ENCODE peak calls at places on chromosomes 12 and 14, in five cellular contexts. O is fibroblast of lung, X is lung, H is body of pancreas, B is left ventricle myocardium inferior. V is an unnamed sample.

GRCh38 chr12:75909714-75910451 is 121.7 kb downstream of the PHLDA1 start:
- DNase-seq in O (no peak), X (no peak), H (peak; percentile 41), B (no peak), V (no peak)

GRCh38 chr14:86055512-86055911 is 525.6 kb downstream of the FLRT2 start:
- DNase-seq in O (peak; percentile 31), X (no peak), H (no peak), B (no peak), V (no peak)

GRCh38 chr14:24828486-24828885 is 194.5 kb upstream of the GZMB start:
- DNase-seq in O (no peak), X (no peak), H (no peak), B (no peak), V (no peak)

GRCh38 chr14:81589381-81590065 is 55.9 kb upstream of the SEL1L start:
- DNase-seq in O (no peak), X (no peak), H (no peak), B (no peak), V (no peak)

GRCh38 chr12:112386726-112387125 is 4.5 kb upstream of the HECTD4 start:
- DNase-seq in O (peak; percentile 86), X (no peak), H (peak; percentile 16), B (no peak), V (no peak)

GRCh38 chr12:2501464-2502181 is 293.1 kb upstream of the FKBP4 start:
- DNase-seq in O (no peak), X (no peak), H (no peak), B (peak; percentile 32), V (peak; percentile 68)

GRCh38 chr14:24332094-24332983 is 2.5 kb downstream of the ADCY4 start:
- DNase-seq in O (peak; percentile 54), X (peak; percentile 80), H (peak; percentile 83), B (peak; percentile 52), V (peak; percentile 75)

GRCh38 chr14:93490001-93490400 is 59.3 kb downstream of the UNC79 start:
- DNase-seq in O (no peak), X (no peak), H (no peak), B (no peak), V (no peak)

GRCh38 chr12:15899282-15899870 is 11.8 kb upstream of the DERA start:
- DNase-seq in O (peak; percentile 31), X (no peak), H (no peak), B (no peak), V (no peak)

GRCh38 chr12:19199322-19199721 is 69.8 kb downstream of the PLEKHA5 start:
- DNase-seq in O (no peak), X (no peak), H (no peak), B (no peak), V (no peak)

GRCh38 chr14:38290601-38291190 is 34.8 kb upstream of the CLEC14A start:
- DNase-seq in O (peak; percentile 95), X (peak; percentile 33), H (peak; percentile 20), B (no peak), V (no peak)

GRCh38 chr12:29516431-29516875 is 19.0 kb upstream of the OVCH1 start:
- DNase-seq in O (peak; percentile 74), X (no peak), H (no peak), B (no peak), V (no peak)

GRCh38 chr14:39138450-39138849 is 24.3 kb downstream of the GEMIN2 start:
- DNase-seq in O (peak; percentile 75), X (no peak), H (no peak), B (no peak), V (no peak)

GRCh38 chr14:84493779-84494178 is 1036.2 kb upstream of the FLRT2 start:
- DNase-seq in O (peak; percentile 3), X (no peak), H (no peak), B (no peak), V (no peak)

GRCh38 chr12:113056631-113057488 is at the start of gene DTX1:
- DNase-seq in O (no peak), X (no peak), H (peak; percentile 33), B (peak; percentile 43), V (no peak)

GRCh38 chr12:53428741-53429140 is 5.1 kb downstream of the AMHR2 start:
- DNase-seq in O (no peak), X (no peak), H (no peak), B (no peak), V (peak; percentile 29)

GRCh38 chr14:81219821-81220487 is 805 bp downstream of the GTF2A1 start:
- DNase-seq in O (no peak), X (peak; percentile 37), H (peak; percentile 38), B (peak; percentile 45), V (peak; percentile 46)

GRCh38 chr12:95653761-95654546 is 102.7 kb upstream of the USP44 start:
- DNase-seq in O (peak; percentile 78), X (no peak), H (peak; percentile 33), B (no peak), V (peak; percentile 49)

GRCh38 chr14:71410578-71411279 is 503.5 kb downstream of the PCNX1 start:
- DNase-seq in O (peak; percentile 24), X (no peak), H (no peak), B (no peak), V (no peak)

GRCh38 chr12:94169495-94169894 is 21.1 kb downstream of the PLXNC1 start:
- DNase-seq in O (no peak), X (no peak), H (no peak), B (no peak), V (no peak)

GRCh38 chr14:90726656-90727055 is 89.6 kb downstream of the TTC7B start:
- DNase-seq in O (peak; percentile 80), X (peak; percentile 59), H (peak; percentile 46), B (no peak), V (peak; percentile 41)

GRCh38 chr12:47312794-47313426 is 233.2 kb upstream of the AMIGO2 start:
- DNase-seq in O (no peak), X (no peak), H (peak; percentile 52), B (no peak), V (no peak)

GRCh38 chr12:55728932-55729591 is at the start of gene CD63:
- DNase-seq in O (peak; percentile 96), X (peak; percentile 90), H (peak; percentile 91), B (peak; percentile 93), V (peak; percentile 94)

GRCh38 chr12:31759621-31760459 is 31.0 kb upstream of the AMN1 start:
- DNase-seq in O (no peak), X (no peak), H (peak; percentile 28), B (no peak), V (no peak)

GRCh38 chr12:25615119-25615518 is 62.0 kb upstream of the LMNTD1 start:
- DNase-seq in O (peak; percentile 94), X (no peak), H (no peak), B (no peak), V (peak; percentile 46)

GRCh38 chr12:19236656-19237055 is 107.1 kb downstream of the PLEKHA5 start:
- DNase-seq in O (peak; percentile 57), X (no peak), H (no peak), B (no peak), V (no peak)

GRCh38 chr14:101706509-101707284 is 54.8 kb upstream of the PPP2R5C start:
- DNase-seq in O (no peak), X (no peak), H (no peak), B (no peak), V (no peak)

DNA sequence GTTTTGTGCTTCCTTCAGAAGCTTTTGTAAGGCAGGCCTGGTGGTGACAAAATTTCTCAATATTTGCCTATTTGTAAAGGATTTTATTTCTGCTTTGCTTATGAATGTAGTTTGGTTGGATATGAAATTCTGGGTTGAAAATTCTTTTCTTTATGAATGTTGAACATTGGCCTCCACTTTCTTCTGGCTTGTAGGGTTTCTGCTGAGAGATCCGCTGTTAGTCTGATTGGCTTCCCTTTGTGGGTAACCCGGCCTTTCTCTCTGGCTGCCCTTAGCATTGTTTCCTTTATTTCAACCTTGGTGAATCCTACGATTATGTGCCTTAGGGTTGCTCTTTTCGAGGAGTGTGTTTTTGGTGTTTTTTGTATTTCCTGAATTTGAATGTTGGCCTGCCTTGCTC is 58.2 kb downstream of the NUBPL start:
- DNase-seq in O (no peak), X (no peak), H (no peak), B (no peak), V (no peak)
- H3K9me3 ChIP-seq in O (no peaks in the 10 kb centered on the region), X (peaks cover 11% of the 10 kb centered on the region), H (no peaks in the 10 kb centered on the region), B (peaks cover 23% of the 10 kb centered on the region), V (no peaks in the 10 kb centered on the region)

GRCh38 chr14:105980224-105980623 is 453.8 kb downstream of the TMEM121 start:
- DNase-seq in O (no peak), X (no peak), H (no peak), B (no peak), V (no peak)

GRCh38 chr14:105971593-105972500 is 445.5 kb downstream of the TMEM121 start:
- DNase-seq in O (no peak), X (no peak), H (no peak), B (no peak), V (no peak)

GRCh38 chr14:105979446-105979845 is 453.1 kb downstream of the TMEM121 start:
- DNase-seq in O (no peak), X (no peak), H (no peak), B (no peak), V (no peak)

GRCh38 chr14:105978618-105979295 is 452.4 kb downstream of the TMEM121 start:
- DNase-seq in O (no peak), X (no peak), H (no peak), B (no peak), V (no peak)

GRCh38 chr14:105974902-105975301 is 448.5 kb downstream of the TMEM121 start:
- DNase-seq in O (no peak), X (no peak), H (no peak), B (no peak), V (no peak)
- H3K9me3 ChIP-seq in O (no peaks in the 10 kb centered on the region), X (peaks cover 2% of the 10 kb centered on the region), H (no peaks in the 10 kb centered on the region), B (no peaks in the 10 kb centered on the region), V (no peaks in the 10 kb centered on the region)

GRCh38 chr12:130675121-130675520 is 41.0 kb downstream of the RIMBP2 start:
- DNase-seq in O (no peak), X (no peak), H (no peak), B (no peak), V (no peak)

GRCh38 chr12:130673036-130673705 is 42.9 kb downstream of the RIMBP2 start:
- DNase-seq in O (no peak), X (no peak), H (no peak), B (no peak), V (no peak)

GRCh38 chr12:130672122-130672825 is 43.8 kb downstream of the RIMBP2 start:
- DNase-seq in O (no peak), X (no peak), H (no peak), B (no peak), V (no peak)

GRCh38 chr12:130675791-130676190 is 40.3 kb downstream of the RIMBP2 start:
- DNase-seq in O (no peak), X (no peak), H (no peak), B (no peak), V (no peak)

GRCh38 chr12:130674676-130675075 is 41.4 kb downstream of the RIMBP2 start:
- DNase-seq in O (no peak), X (no peak), H (no peak), B (no peak), V (no peak)
- H3K9me3 ChIP-seq in O (no peaks in the 10 kb centered on the region), X (peaks cover 8% of the 10 kb centered on the region), H (no peaks in the 10 kb centered on the region), B (peaks cover 10% of the 10 kb centered on the region), V (no peaks in the 10 kb centered on the region)

GRCh38 chr14:27573018-27573417 is 975.2 kb upstream of the NOVA1 start:
- DNase-seq in O (no peak), X (no peak), H (no peak), B (no peak), V (no peak)
- H3K9me3 ChIP-seq in O (no peaks in the 10 kb centered on the region), X (peaks cover 10% of the 10 kb centered on the region), H (no peaks in the 10 kb centered on the region), B (peaks cover 36% of the 10 kb centered on the region), V (no peaks in the 10 kb centered on the region)

GRCh38 chr12:83017001-83017400 is 330.3 kb downstream of the TMTC2 start:
- DNase-seq in O (no peak), X (no peak), H (no peak), B (no peak), V (no peak)

GRCh38 chr12:83016226-83016835 is 329.6 kb downstream of the TMTC2 start:
- DNase-seq in O (peak; percentile 88), X (peak; percentile 49), H (peak; percentile 75), B (no peak), V (peak; percentile 92)

GRCh38 chr12:83015390-83016225 is 328.9 kb downstream of the TMTC2 start:
- DNase-seq in O (peak; percentile 35), X (no peak), H (peak; percentile 72), B (no peak), V (peak; percentile 64)

GRCh38 chr12:83018063-83018462 is 331.4 kb downstream of the TMTC2 start:
- DNase-seq in O (peak; percentile 36), X (no peak), H (no peak), B (no peak), V (no peak)
- H3K9me3 ChIP-seq in O (no peaks in the 10 kb centered on the region), X (no peaks in the 10 kb centered on the region), H (no peaks in the 10 kb centered on the region), B (no peaks in the 10 kb centered on the region), V (no peaks in the 10 kb centered on the region)